ENCODE peak calls at places on chromosomes 11 and 22, in eight cellular contexts. O, U, V, B, L, D, C and A are unnamed samples.

GRCh38 chr11:63643205-63643604 is 28.0 kb downstream of the ATL3 start:
- DNase-seq in O (no peak), U (no peak), V (no peak), B (no peak), L (no peak), D (no peak), C (no peak), A (no peak)

GRCh38 chr11:118126082-118126838 is 26.4 kb downstream of the SCN4B start:
- DNase-seq in O (peak; percentile 20), U (no peak), V (no peak), B (no peak), L (no peak), D (peak; percentile 12), C (no peak), A (no peak)

GRCh38 chr22:27476729-27477128 is 324.8 kb downstream of the MN1 start:
- DNase-seq in O (no peak), U (no peak), V (no peak), B (no peak), L (no peak), D (peak; percentile 72), C (no peak), A (no peak)

GRCh38 chr22:41446057-41446501 is 522 bp downstream of the TOB2 start:
- DNase-seq in O (no peak), U (no peak), V (no peak), B (peak; percentile 46), L (no peak), D (no peak), C (no peak), A (peak; percentile 21)

GRCh38 chr11:65136515-65137096 is 2.3 kb upstream of the SYVN1 start:
- DNase-seq in O (no peak), U (no peak), V (no peak), B (no peak), L (no peak), D (no peak), C (no peak), A (no peak)

GRCh38 chr11:69537855-69538640 is 56.6 kb downstream of the LINC01488 start:
- DNase-seq in O (no peak), U (no peak), V (no peak), B (no peak), L (no peak), D (no peak), C (no peak), A (no peak)

GRCh38 chr22:30649430-30650007 is 13.9 kb downstream of the SLC35E4 start:
- DNase-seq in O (peak; percentile 95), U (peak; percentile 78), V (no peak), B (peak; percentile 72), L (peak; percentile 46), D (peak; percentile 92), C (peak; percentile 80), A (no peak)

GRCh38 chr11:44863231-44863630 is 87.5 kb downstream of the TP53I11 start:
- DNase-seq in O (no peak), U (no peak), V (no peak), B (no peak), L (no peak), D (no peak), C (no peak), A (peak; percentile 82)

GRCh38 chr11:30478923-30479322 is 107.2 kb downstream of the MPPED2 start:
- DNase-seq in O (no peak), U (no peak), V (no peak), B (no peak), L (peak; percentile 2), D (no peak), C (no peak), A (no peak)